ENCODE peak calls at places on chromosomes 4 and X, in six cellular contexts. E, D, W, J, V and M are unnamed samples.

GRCh38 chr4:111546881-111547280 is 598.4 kb upstream of the FAM241A start:
- DNase-seq in V (no peak), W (no peak), J (peak; percentile 54), E (no peak), D (no peak), M (no peak)

GRCh38 chr4:141860974-141861373 is 224.6 kb downstream of the IL15 start:
- DNase-seq in W (no peak), J (no peak), D (no peak), V (no peak), E (no peak), M (no peak)

GRCh38 chrX:96591418-96591817 is 93.2 kb upstream of the DIAPH2 start:
- DNase-seq in W (peak; percentile 36), E (no peak), J (no peak), D (no peak), V (no peak), M (no peak)

GRCh38 chr4:9969526-9970398 is 51.5 kb downstream of the SLC2A9 start:
- DNase-seq in D (no peak), J (no peak), V (no peak), W (no peak), E (no peak), M (no peak)

GRCh38 chr4:117941611-117942010 is 92.7 kb upstream of the NDST3 start:
- DNase-seq in D (no peak), W (no peak), J (no peak), V (no peak), E (no peak), M (no peak)

GRCh38 chr4:4803216-4803903 is 56.1 kb upstream of the MSX1 start:
- DNase-seq in W (no peak), J (no peak), D (no peak), E (no peak), V (no peak), M (no peak)

GRCh38 chr4:72564184-72564583 is 4.8 kb downstream of the ADAMTS3 start:
- DNase-seq in J (peak; percentile 3), D (no peak), V (no peak), E (no peak), W (no peak), M (no peak)

GRCh38 chr4:174061026-174061425 is 222.4 kb downstream of the FBXO8 start:
- DNase-seq in J (no peak), V (no peak), D (no peak), W (no peak), E (no peak), M (no peak)

GRCh38 chrX:49978191-49978590 is 55.8 kb downstream of the CLCN5 start:
- DNase-seq in J (no peak), V (no peak), D (no peak), W (no peak), E (no peak), M (no peak)

GRCh38 chrX:151902813-151903591 is 9.7 kb upstream of the MAGEA4 start:
- DNase-seq in W (no peak), J (peak; percentile 83), E (peak; percentile 4), D (no peak), V (no peak), M (peak; percentile 59)

GRCh38 chr4:4577359-4577875 is 35.6 kb upstream of the STX18 start:
- DNase-seq in E (no peak), V (no peak), D (no peak), W (no peak), J (no peak), M (no peak)

GRCh38 chr4:112127048-112127637 is 18.1 kb upstream of the FAM241A start:
- DNase-seq in W (no peak), D (no peak), E (no peak), J (no peak), V (no peak), M (no peak)

GRCh38 chr4:144709159-144709558 is 63.2 kb downstream of the HHIP start:
- DNase-seq in V (no peak), D (no peak), W (no peak), J (peak; percentile 80), E (no peak), M (no peak)

GRCh38 chr4:110637408-110638131 is 14.7 kb upstream of the PITX2 start:
- DNase-seq in D (no peak), V (no peak), J (peak; percentile 78), W (no peak), E (peak; percentile 35), M (peak; percentile 43)

GRCh38 chrX:128142745-128143144 is 90.5 kb upstream of the ACTRT1 start:
- DNase-seq in J (no peak), W (no peak), D (no peak), E (no peak), V (no peak), M (no peak)

GRCh38 chr4:70903282-70903603 is 1.1 kb downstream of the MOB1B start:
- DNase-seq in E (peak; percentile 27), V (no peak), J (peak; percentile 13), D (no peak), W (no peak), M (no peak)

GRCh38 chrX:52983526-52983925 is 25.2 kb upstream of the FAM156A start:
- DNase-seq in E (no peak), J (no peak), V (no peak), W (no peak), D (no peak), M (no peak)